ENCODE peak calls at places on chromosomes 7 and 10, in seven cellular contexts. Z is heart right ventricle; I is upper lobe of right lung; D is stimulated activated CD4-positive, alpha-beta T cell treated with anti-CD3 and anti-CD28 coated beads, Interleukin-2, amount 100 ng/mL, for 4 hours; C is aorta; Q is esophagus squamous epithelium; R is stimulated activated CD8-positive, alpha-beta memory T cell treated with anti-CD3 and anti-CD28 coated beads, Interleukin-2, amount 100 ng/mL, for 48 hours. U is an unnamed sample.

GRCh38 chr7:134056816-134057215 is 70.3 kb upstream of the LRGUK start:
- DNase-seq in Z (no peak), I (no peak), D (no peak), C (no peak), Q (no peak), R (no peak), U (no peak)

GRCh38 chr7:73892003-73892975 is 31.3 kb downstream of the TMEM270 start:
- DNase-seq in Z (peak), I (no peak), D (no peak), C (peak), Q (no peak), R (no peak), U (peak)

GRCh38 chr7:80795174-80795573 is 123.7 kb downstream of the SEMA3C start:
- DNase-seq in Z (no peak), I (no peak), D (no peak), C (no peak), Q (no peak), R (no peak), U (no peak)

GRCh38 chr10:18474111-18474455 is 177.3 kb downstream of the NSUN6 start:
- DNase-seq in Z (no peak), I (no peak), D (no peak), C (no peak), Q (no peak), R (no peak), U (no peak)

GRCh38 chr7:142405122-142405765 is 147.4 kb upstream of the PRSS58 start:
- DNase-seq in Z (no peak), I (no peak), D (no peak), C (no peak), Q (no peak), R (no peak), U (no peak)

GRCh38 chr10:79061441-79062315 is 7.1 kb upstream of the ZMIZ1 start:
- DNase-seq in Z (no peak), I (peak), D (no peak), C (peak), Q (no peak), R (no peak), U (no peak)

GRCh38 chr7:135239263-135239662 is 5.6 kb downstream of the STRA8 start:
- DNase-seq in Z (no peak), I (no peak), D (no peak), C (no peak), Q (no peak), R (no peak), U (no peak)

GRCh38 chr7:42605800-42606199 is 306.1 kb downstream of the C7orf25 start:
- DNase-seq in Z (no peak), I (no peak), D (no peak), C (no peak), Q (no peak), R (no peak), U (no peak)

U was measured in adrenal gland.